ENCODE peak calls at places on chromosome 10, in five cellular contexts. V, A, R, E and Q are unnamed samples.

GRCh38 chr10:8060010-8060703 is 5.7 kb downstream of the GATA3 start:
- DNase-seq in V (peak), A (peak), R (no peak), E (no peak), Q (no peak)

GRCh38 chr10:11824376-11824775 is 1.2 kb downstream of the PROSER2 start:
- DNase-seq in V (no peak), A (no peak), R (no peak), E (no peak), Q (no peak)

GRCh38 chr10:133474833-133475734 is 21.3 kb downstream of the SCART1 start:
- DNase-seq in V (no peak), A (no peak), R (no peak), E (no peak), Q (no peak)

GRCh38 chr10:4144802-4145201 is 359.8 kb upstream of the KLF6 start:
- DNase-seq in V (no peak), A (no peak), R (no peak), E (no peak), Q (no peak)

GRCh38 chr10:4651404-4652037 is 174.5 kb upstream of the AKR1E2 start:
- DNase-seq in V (no peak), A (no peak), R (no peak), E (no peak), Q (no peak)

GRCh38 chr10:128078136-128078969 is 47.9 kb downstream of the MKI67 start:
- DNase-seq in V (no peak), A (peak), R (no peak), E (peak), Q (no peak)

GRCh38 chr10:63229192-63229591 is 96.1 kb downstream of the NRBF2 start:
- DNase-seq in V (no peak), A (no peak), R (no peak), E (no peak), Q (no peak)

GRCh38 chr10:31139497-31139896 is 107.8 kb upstream of the ZNF438 start:
- DNase-seq in V (no peak), A (no peak), R (no peak), E (no peak), Q (no peak)

GRCh38 chr10:123584419-123584775 is 81.8 kb upstream of the GPR26 start:
- DNase-seq in V (no peak), A (no peak), R (no peak), E (no peak), Q (no peak)

GRCh38 chr10:59807629-59808620 is 54.7 kb upstream of the MRLN start:
- DNase-seq in V (no peak), A (no peak), R (peak), E (no peak), Q (peak)

GRCh38 chr10:15482168-15482567 is 111.1 kb upstream of the FAM171A1 start:
- DNase-seq in V (no peak), A (no peak), R (no peak), E (no peak), Q (no peak)

GRCh38 chr10:126092806-126093205 is 196.4 kb downstream of the FANK1 start:
- DNase-seq in V (no peak), A (no peak), R (no peak), E (no peak), Q (no peak)

GRCh38 chr10:60731134-60731883 is 47.0 kb upstream of the CDK1 start:
- DNase-seq in V (peak), A (no peak), R (no peak), E (no peak), Q (peak)

GRCh38 chr10:116271593-116272496 is 1.2 kb downstream of the GFRA1 start:
- DNase-seq in V (no peak), A (no peak), R (peak), E (no peak), Q (no peak)

GRCh38 chr10:62788861-62789467 is 15.6 kb upstream of the ADO start:
- DNase-seq in V (no peak), A (no peak), R (no peak), E (no peak), Q (no peak)

GRCh38 chr10:93496322-93497041 is at the start of gene CEP55:
- DNase-seq in V (peak), A (peak), R (peak), E (peak), Q (peak)

GRCh38 chr10:98511861-98512260 is 65.1 kb upstream of the HPS1 start:
- DNase-seq in V (no peak), A (no peak), R (no peak), E (no peak), Q (peak)

GRCh38 chr10:43273543-43273942 is 6.7 kb upstream of the RASGEF1A start:
- DNase-seq in V (no peak), A (no peak), R (no peak), E (peak), Q (no peak)

GRCh38 chr10:61100882-61101281 is 156.9 kb upstream of the RHOBTB1 start:
- DNase-seq in V (no peak), A (no peak), R (no peak), E (no peak), Q (no peak)

GRCh38 chr10:116183733-116184447 is 89.1 kb downstream of the GFRA1 start:
- DNase-seq in V (no peak), A (no peak), R (no peak), E (no peak), Q (no peak)

GRCh38 chr10:19730071-19730470 is 86.2 kb upstream of the PLXDC2 start:
- DNase-seq in V (no peak), A (no peak), R (no peak), E (no peak), Q (no peak)

GRCh38 chr10:63573068-63573697 is 52.0 kb downstream of the REEP3 start:
- DNase-seq in V (peak), A (no peak), R (no peak), E (no peak), Q (no peak)

GRCh38 chr10:131774618-131775443 is 126.0 kb upstream of the PPP2R2D start:
- DNase-seq in V (no peak), A (no peak), R (no peak), E (no peak), Q (no peak)

GRCh38 chr10:131845505-131846223 is 55.1 kb upstream of the PPP2R2D start:
- DNase-seq in V (no peak), A (no peak), R (no peak), E (peak), Q (no peak)

GRCh38 chr10:132678436-132679216 is 107.3 kb downstream of the NKX6-2 start:
- DNase-seq in V (no peak), A (no peak), R (peak), E (peak), Q (no peak)

GRCh38 chr10:47449979-47450378 is 33.9 kb downstream of the ANXA8 start:
- DNase-seq in V (no peak), A (no peak), R (no peak), E (peak), Q (no peak)

GRCh38 chr10:60203993-60204618 is 185.6 kb downstream of the ANK3 start:
- DNase-seq in V (no peak), A (peak), R (no peak), E (no peak), Q (no peak)

GRCh38 chr10:106999118-106999707 is 165.3 kb downstream of the SORCS1 start:
- DNase-seq in V (no peak), A (no peak), R (no peak), E (no peak), Q (no peak)

GRCh38 chr10:125428054-125428453 is 254.9 kb downstream of the TEX36 start:
- DNase-seq in V (no peak), A (no peak), R (no peak), E (no peak), Q (no peak)

GRCh38 chr10:61470730-61471129 is 17.5 kb upstream of the TMEM26 start:
- DNase-seq in V (no peak), A (no peak), R (no peak), E (no peak), Q (no peak)

GRCh38 chr10:6275022-6275997 is 72.6 kb downstream of the PFKFB3 start:
- DNase-seq in V (peak), A (no peak), R (peak), E (peak), Q (peak)

GRCh38 chr10:31739146-31739545 is 189.5 kb downstream of the ARHGAP12 start:
- DNase-seq in V (no peak), A (no peak), R (no peak), E (no peak), Q (no peak)

GRCh38 chr10:69389827-69390490 is 26.8 kb downstream of the TACR2 start:
- DNase-seq in V (no peak), A (peak), R (no peak), E (no peak), Q (peak)

GRCh38 chr10:117374506-117375359 is 507 bp downstream of the PDZD8 start:
- DNase-seq in V (peak), A (peak), R (no peak), E (peak), Q (peak)

GRCh38 chr10:17805921-17806577 is 3.1 kb upstream of the MRC1 start:
- DNase-seq in V (no peak), A (peak), R (no peak), E (no peak), Q (no peak)

GRCh38 chr10:133270204-133270603 is 6.5 kb downstream of the ADAM8 start:
- DNase-seq in V (no peak), A (no peak), R (no peak), E (no peak), Q (no peak)

GRCh38 chr10:113656896-113657295 is 6.9 kb downstream of the NRAP start:
- DNase-seq in V (no peak), A (no peak), R (no peak), E (no peak), Q (no peak)

GRCh38 chr10:121322776-121323175 is 275.5 kb downstream of the FGFR2 start:
- DNase-seq in V (no peak), A (no peak), R (no peak), E (no peak), Q (no peak)

GRCh38 chr10:14748471-14748870 is 26.2 kb downstream of the FAM107B start:
- DNase-seq in V (no peak), A (no peak), R (peak), E (no peak), Q (no peak)

DNA sequence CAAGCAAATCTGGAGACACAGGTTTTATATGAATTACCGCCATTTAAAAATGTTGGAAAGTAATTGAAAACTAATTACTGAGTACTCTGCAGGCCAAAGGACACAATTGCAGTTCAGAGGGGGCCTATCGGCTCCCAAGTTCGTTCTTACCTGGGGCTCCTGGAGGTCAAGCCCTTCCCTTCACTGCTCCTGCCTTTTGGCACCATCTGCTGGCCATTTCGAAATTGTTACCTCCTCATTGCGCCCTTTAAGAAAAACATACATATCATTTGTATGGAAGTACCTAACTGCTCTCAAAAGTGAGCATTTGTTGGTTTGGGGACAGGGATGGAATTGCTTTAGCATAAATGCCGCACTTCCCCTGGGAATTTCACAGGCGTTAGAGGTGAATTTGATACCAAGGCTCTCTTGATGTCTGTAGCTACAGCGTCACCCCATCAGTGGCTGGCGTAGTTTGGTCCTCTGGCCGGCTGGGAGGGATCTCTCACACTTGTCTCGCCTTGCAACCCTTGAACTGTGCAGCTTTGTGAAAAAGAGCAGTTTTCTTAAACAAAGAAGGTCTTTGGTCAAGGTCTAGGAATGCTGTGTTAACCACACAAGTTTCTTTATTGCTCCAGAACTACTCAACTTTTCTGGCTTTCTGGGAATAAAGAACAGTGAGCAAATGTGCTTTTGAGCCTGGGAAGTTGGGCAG is 219.9 kb downstream of the ARHGAP21 start:
- DNase-seq in V (no peak), A (peak), R (no peak), E (no peak), Q (peak)
- TF ChIP-seq CTCF in V (peak), A (peak), R (peak), E (peak), Q (peak)

DNA sequence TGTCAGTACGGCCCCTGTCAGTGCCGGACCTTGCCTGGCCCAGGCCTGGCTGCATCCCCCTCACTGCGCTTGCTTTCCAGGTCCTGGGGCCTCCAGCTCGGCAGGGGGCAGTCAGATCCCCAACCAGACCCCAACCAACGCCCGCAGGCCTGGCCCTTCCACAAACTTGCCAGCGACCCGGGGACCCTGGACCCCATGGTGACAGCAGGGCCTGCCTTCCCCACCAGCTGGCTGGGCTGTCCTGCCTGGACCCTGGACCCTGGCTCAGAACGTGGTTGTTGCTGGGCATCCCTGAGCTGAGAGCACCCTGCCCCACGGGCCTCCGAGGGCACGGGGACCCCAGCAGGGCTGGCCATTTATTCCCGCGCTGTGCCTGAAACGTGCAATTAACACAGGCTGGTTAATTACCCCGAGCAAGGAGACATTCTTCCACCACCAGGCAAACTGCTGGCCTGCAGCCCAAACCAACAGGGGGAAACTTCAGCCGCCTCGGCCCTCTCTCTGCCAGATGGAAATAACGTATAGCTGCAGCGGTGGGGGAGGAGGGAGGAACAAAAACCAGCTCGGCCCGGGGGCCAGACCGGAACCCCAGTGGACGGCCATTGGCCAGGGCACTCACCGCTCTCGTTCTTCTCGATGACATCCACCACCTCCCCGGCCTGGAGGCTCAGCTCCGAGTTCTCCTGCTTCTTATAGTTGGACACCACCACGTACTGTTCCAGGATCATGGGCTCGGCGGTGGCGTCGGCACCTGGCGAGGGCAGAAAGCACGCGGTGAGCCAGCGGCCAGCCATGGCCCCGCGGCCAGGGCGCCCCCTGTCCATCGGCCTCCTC is 167.1 kb downstream of the NEURL1 start:
- DNase-seq in V (no peak), A (no peak), R (no peak), E (peak), Q (peak)
- TF ChIP-seq CTCF in V (no peak), A (no peak), R (no peak), E (no peak), Q (no peak)

DNA sequence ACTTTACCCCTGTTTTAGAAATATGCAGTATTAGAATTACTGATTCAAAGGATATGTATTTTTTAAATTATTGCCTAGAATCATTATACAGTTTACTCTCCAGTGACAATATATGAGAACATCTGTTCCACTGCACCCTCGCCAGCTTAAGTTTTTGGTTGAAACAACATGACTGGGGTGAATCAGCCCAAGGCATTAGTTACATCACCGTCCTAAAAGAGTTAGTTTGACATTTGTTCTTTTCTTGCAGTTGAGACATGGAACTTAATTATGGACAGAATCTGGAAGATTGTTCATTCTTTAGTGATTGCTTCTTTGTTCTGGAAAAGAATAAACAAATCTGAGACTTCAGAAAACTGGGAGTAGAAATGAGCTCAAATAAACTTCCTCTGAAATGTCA is 167.3 kb upstream of the DKK1 start:
- DNase-seq in V (no peak), A (no peak), R (no peak), E (no peak), Q (no peak)
- TF ChIP-seq CTCF in V (no peak), A (no peak), R (no peak), E (no peak), Q (no peak)

GRCh38 chr10:22605168-22605567 is 109.2 kb downstream of the PIP4K2A start:
- DNase-seq in V (peak), A (peak), R (no peak), E (no peak), Q (no peak)
- TF ChIP-seq CTCF in V (no peak), A (no peak), R (no peak), E (no peak), Q (no peak)

DNA sequence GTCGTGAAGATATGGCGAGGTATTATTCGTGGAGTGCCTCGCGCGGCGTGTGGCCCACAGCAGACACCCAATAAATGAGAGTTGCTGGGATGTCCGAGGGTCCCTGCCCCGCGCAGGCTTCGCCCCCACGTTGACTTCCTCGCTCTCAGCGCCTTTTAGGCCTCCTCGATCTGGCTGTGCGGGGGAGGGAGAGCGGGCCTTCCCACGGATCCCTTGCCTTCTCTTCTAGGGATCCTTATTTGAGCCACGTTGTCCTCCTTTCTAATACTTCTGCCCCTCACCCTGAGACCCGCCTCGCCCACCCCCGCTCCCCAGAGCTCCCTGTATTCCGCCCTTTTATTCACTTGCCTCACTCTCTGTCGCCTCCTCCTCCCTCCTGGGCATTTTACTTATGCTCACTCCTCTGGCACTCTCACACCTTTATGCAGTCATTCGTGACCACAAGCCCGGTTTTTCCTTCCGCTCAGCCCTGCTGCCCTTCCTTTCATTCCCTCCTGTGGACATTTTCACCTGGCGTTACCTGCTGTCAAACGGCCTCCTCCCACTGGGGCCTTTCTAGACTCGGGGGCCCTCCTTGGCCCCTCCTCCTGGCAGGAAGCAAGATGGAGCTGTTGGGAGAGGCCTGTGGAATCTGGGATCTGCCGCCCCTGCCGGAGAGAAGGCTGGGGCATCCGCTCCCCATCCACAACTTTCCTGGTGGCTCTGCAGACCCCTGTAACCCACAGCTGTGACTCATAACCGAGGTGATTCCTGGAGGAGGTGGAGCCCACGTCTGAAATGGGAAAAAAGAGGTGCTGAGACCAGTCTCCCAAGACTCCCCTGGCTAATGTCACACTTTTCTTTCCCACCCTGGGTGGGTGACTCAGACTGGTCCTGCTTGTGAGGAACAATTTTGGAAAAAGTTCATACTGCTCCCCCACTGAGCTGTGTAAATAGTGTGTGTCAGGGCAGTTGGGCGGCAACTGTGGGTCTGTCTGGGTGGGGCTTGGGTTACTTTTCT is 1.0 kb downstream of the VCL start:
- DNase-seq in V (no peak), A (peak), R (peak), E (peak), Q (peak)
- TF ChIP-seq CTCF in V (no peak), A (no peak), R (peak), E (peak), Q (peak)

DNA sequence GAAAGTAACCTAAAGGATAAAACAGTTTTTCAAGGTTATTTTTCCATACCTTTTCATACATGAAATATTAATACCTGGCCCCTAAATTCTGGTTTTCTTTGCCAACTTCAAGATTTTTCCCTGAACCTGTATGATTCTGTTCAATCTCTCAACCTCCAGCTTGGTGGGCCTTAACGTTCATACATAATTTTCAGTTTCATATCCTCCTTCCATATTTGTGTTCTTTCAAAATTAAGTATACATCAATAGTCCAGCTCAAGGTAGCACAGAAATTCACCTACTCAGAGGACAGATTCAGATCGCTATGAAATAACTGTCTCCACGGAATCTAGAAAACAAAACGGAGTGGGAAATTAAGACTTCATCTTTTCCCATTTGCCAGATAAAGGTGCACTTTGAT is 505.8 kb upstream of the GHITM start:
- DNase-seq in V (no peak), A (no peak), R (no peak), E (no peak), Q (no peak)
- TF ChIP-seq CTCF in V (no peak), A (no peak), R (no peak), E (no peak), Q (no peak)

GRCh38 chr10:34666008-34666700 is 148.9 kb downstream of the PARD3 start:
- DNase-seq in V (peak), A (peak), R (no peak), E (no peak), Q (peak)
- TF ChIP-seq CTCF in V (peak), A (peak), R (peak), E (peak), Q (peak)

GRCh38 chr10:77837248-77837924 is 89.2 kb downstream of the DLG5 start:
- DNase-seq in V (peak), A (peak), R (no peak), E (peak), Q (peak)
- TF ChIP-seq CTCF in V (peak), A (peak), R (no peak), E (no peak), Q (no peak)